ENCODE peak calls at places on chromosomes 16 and 17, in nine cellular contexts. One of them, this sample, is unnamed.

GRCh38 chr17:57424777-57425188 is 168.5 kb downstream of the MSI2 start:
- DNase-seq in fibroblast of lung: peak; percentile 35
- DNase-seq in astrocyte: no peak
- DNase-seq in AG04450: no peak
- DNase-seq in transverse colon: peak; percentile 81
- DNase-seq in A549: no peak
- DNase-seq in SK-N-SH: no peak
- DNase-seq in uterus: no peak
- DNase-seq in ovary: no peak
- DNase-seq in this sample: peak; percentile 78

GRCh38 chr16:67544329-67544841 is 15.8 kb downstream of the RIPOR1 start:
- DNase-seq in fibroblast of lung: no peak
- DNase-seq in SK-N-SH: peak; percentile 37
- DNase-seq in transverse colon: no peak
- DNase-seq in A549: no peak
- DNase-seq in astrocyte: no peak
- DNase-seq in uterus: no peak
- DNase-seq in ovary: peak; percentile 35
- DNase-seq in AG04450: no peak
- DNase-seq in this sample: no peak

GRCh38 chr16:30658731-30659506 is 688 bp downstream of the FBRS start:
- DNase-seq in A549: peak; percentile 99
- DNase-seq in astrocyte: peak; percentile 90
- DNase-seq in transverse colon: no peak
- DNase-seq in AG04450: peak; percentile 96
- DNase-seq in SK-N-SH: peak; percentile 87
- DNase-seq in uterus: peak; percentile 82
- DNase-seq in fibroblast of lung: peak; percentile 96
- DNase-seq in ovary: peak; percentile 88
- DNase-seq in this sample: peak; percentile 91

GRCh38 chr16:56993204-56993603 is 3.8 kb downstream of the NLRC5 start:
- DNase-seq in transverse colon: no peak
- DNase-seq in fibroblast of lung: peak; percentile 55
- DNase-seq in A549: no peak
- DNase-seq in AG04450: no peak
- DNase-seq in ovary: no peak
- DNase-seq in SK-N-SH: no peak
- DNase-seq in uterus: no peak
- DNase-seq in astrocyte: no peak
- DNase-seq in this sample: no peak

GRCh38 chr17:63528183-63528582 is 5.0 kb downstream of the KCNH6 start:
- DNase-seq in transverse colon: no peak
- DNase-seq in uterus: no peak
- DNase-seq in astrocyte: no peak
- DNase-seq in ovary: no peak
- DNase-seq in AG04450: no peak
- DNase-seq in SK-N-SH: no peak
- DNase-seq in A549: no peak
- DNase-seq in fibroblast of lung: no peak
- DNase-seq in this sample: peak; percentile 10

GRCh38 chr16:22007509-22008214 is at the start of gene MOSMO:
- DNase-seq in AG04450: no peak
- DNase-seq in A549: peak; percentile 46
- DNase-seq in ovary: peak; percentile 85
- DNase-seq in SK-N-SH: peak; percentile 94
- DNase-seq in fibroblast of lung: peak; percentile 67
- DNase-seq in transverse colon: peak; percentile 79
- DNase-seq in astrocyte: peak; percentile 56
- DNase-seq in uterus: peak; percentile 75
- DNase-seq in this sample: peak; percentile 65

GRCh38 chr17:27294689-27295630 is 1.0 kb downstream of the WSB1 start:
- DNase-seq in astrocyte: peak; percentile 85
- DNase-seq in uterus: peak; percentile 52
- DNase-seq in ovary: no peak
- DNase-seq in A549: peak; percentile 92
- DNase-seq in AG04450: no peak
- DNase-seq in transverse colon: peak; percentile 76
- DNase-seq in SK-N-SH: peak; percentile 48
- DNase-seq in fibroblast of lung: peak; percentile 87
- DNase-seq in this sample: peak; percentile 93

GRCh38 chr17:8504460-8505207 is 69.0 kb downstream of the NDEL1 start:
- DNase-seq in SK-N-SH: no peak
- DNase-seq in ovary: no peak
- DNase-seq in uterus: no peak
- DNase-seq in AG04450: no peak
- DNase-seq in fibroblast of lung: no peak
- DNase-seq in transverse colon: no peak
- DNase-seq in A549: no peak
- DNase-seq in astrocyte: no peak
- DNase-seq in this sample: no peak

GRCh38 chr16:11233727-11234376 is 22.2 kb downstream of the SOCS1 start:
- DNase-seq in fibroblast of lung: no peak
- DNase-seq in ovary: no peak
- DNase-seq in SK-N-SH: no peak
- DNase-seq in astrocyte: no peak
- DNase-seq in uterus: no peak
- DNase-seq in AG04450: no peak
- DNase-seq in transverse colon: peak; percentile 34
- DNase-seq in A549: no peak
- DNase-seq in this sample: peak; percentile 53

GRCh38 chr16:11232302-11232851 is 23.6 kb downstream of the SOCS1 start:
- DNase-seq in ovary: no peak
- DNase-seq in uterus: no peak
- DNase-seq in transverse colon: no peak
- DNase-seq in SK-N-SH: no peak
- DNase-seq in AG04450: no peak
- DNase-seq in A549: no peak
- DNase-seq in fibroblast of lung: no peak
- DNase-seq in astrocyte: no peak
- DNase-seq in this sample: no peak

GRCh38 chr16:11231367-11231970 is 24.5 kb downstream of the SOCS1 start:
- DNase-seq in AG04450: no peak
- DNase-seq in A549: no peak
- DNase-seq in ovary: no peak
- DNase-seq in SK-N-SH: no peak
- DNase-seq in astrocyte: no peak
- DNase-seq in uterus: no peak
- DNase-seq in transverse colon: no peak
- DNase-seq in fibroblast of lung: no peak
- DNase-seq in this sample: no peak

GRCh38 chr16:11234884-11235702 is 20.9 kb downstream of the SOCS1 start:
- DNase-seq in A549: no peak
- DNase-seq in astrocyte: no peak
- DNase-seq in AG04450: no peak
- DNase-seq in fibroblast of lung: no peak
- DNase-seq in SK-N-SH: no peak
- DNase-seq in ovary: no peak
- DNase-seq in uterus: no peak
- DNase-seq in transverse colon: no peak
- DNase-seq in this sample: peak; percentile 46

DNA sequence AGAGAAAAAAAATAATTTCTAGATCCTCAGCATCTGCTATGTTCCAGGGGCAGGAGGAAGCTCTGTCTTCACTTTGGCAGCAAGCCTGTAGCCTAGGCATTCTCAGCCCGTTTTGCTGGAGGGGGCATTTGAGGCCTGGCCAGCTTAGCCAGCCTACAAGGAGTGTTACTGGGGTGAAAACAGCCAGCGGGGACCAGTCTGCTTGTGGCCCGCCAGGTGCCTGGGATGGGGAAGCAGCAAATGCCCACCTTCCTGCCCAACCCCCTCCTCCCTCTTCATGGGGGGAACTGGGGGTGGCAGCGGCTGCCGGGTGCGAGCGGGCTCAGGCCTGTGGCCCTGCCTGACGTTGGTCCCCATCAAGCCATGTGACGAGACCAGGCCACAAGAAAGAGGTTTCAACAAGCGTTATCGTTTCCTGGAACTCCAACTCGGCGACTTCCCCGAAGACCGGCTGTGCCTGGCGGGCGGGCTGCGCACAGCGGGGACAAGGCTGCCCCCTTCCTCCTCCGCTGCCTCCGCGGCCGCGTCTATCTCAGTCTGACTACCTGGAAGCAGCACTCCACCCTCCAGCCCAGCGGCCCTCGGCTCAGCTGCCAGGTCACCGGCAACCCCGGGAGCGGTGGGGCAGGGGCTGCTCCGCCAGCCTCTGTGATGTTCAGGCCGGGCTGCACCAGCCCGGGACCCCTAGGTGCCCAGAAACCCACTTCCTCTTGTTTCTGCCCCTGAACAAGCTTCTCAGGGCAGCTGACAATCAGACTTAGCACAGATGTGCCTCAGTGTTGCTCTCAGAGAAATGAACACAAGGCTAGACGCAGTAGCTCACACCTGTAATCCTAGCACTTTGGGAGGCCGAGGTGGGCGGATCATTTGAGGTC is 22.9 kb downstream of the SOCS1 start:
- DNase-seq in uterus: no peak
- DNase-seq in AG04450: no peak
- DNase-seq in astrocyte: no peak
- DNase-seq in A549: no peak
- DNase-seq in transverse colon: peak; percentile 73
- DNase-seq in ovary: no peak
- DNase-seq in SK-N-SH: no peak
- DNase-seq in fibroblast of lung: no peak
- DNase-seq in this sample: peak; percentile 73
- H3K4me3 ChIP-seq in uterus: no peak overlapping the region
- H3K4me3 ChIP-seq in AG04450: no peak overlapping the region
- H3K4me3 ChIP-seq in astrocyte: no peak overlapping the region
- H3K4me3 ChIP-seq in A549: no peak overlapping the region
- H3K4me3 ChIP-seq in transverse colon: no peak overlapping the region
- H3K4me3 ChIP-seq in ovary: no peak overlapping the region
- H3K4me3 ChIP-seq in SK-N-SH: no peak overlapping the region
- H3K4me3 ChIP-seq in fibroblast of lung: no peak overlapping the region
- H3K4me3 ChIP-seq in this sample: no peak overlapping the region

GRCh38 chr17:60425626-60426025 is 3.3 kb downstream of the CHCT1 start:
- DNase-seq in astrocyte: no peak
- DNase-seq in A549: no peak
- DNase-seq in ovary: no peak
- DNase-seq in SK-N-SH: peak; percentile 14
- DNase-seq in uterus: no peak
- DNase-seq in AG04450: no peak
- DNase-seq in fibroblast of lung: no peak
- DNase-seq in transverse colon: no peak
- DNase-seq in this sample: no peak

GRCh38 chr17:60423865-60424264 is 1.6 kb downstream of the CHCT1 start:
- DNase-seq in fibroblast of lung: no peak
- DNase-seq in uterus: no peak
- DNase-seq in astrocyte: no peak
- DNase-seq in A549: no peak
- DNase-seq in SK-N-SH: no peak
- DNase-seq in AG04450: no peak
- DNase-seq in transverse colon: no peak
- DNase-seq in ovary: no peak
- DNase-seq in this sample: no peak

GRCh38 chr17:60421273-60422161 is 772 bp upstream of the CHCT1 start:
- DNase-seq in uterus: peak; percentile 65
- DNase-seq in fibroblast of lung: peak; percentile 45
- DNase-seq in astrocyte: peak; percentile 16
- DNase-seq in SK-N-SH: peak; percentile 97
- DNase-seq in A549: peak; percentile 81
- DNase-seq in transverse colon: peak; percentile 77
- DNase-seq in ovary: peak; percentile 74
- DNase-seq in AG04450: no peak
- DNase-seq in this sample: peak; percentile 53

GRCh38 chr17:60426596-60426995 is 4.3 kb downstream of the CHCT1 start:
- DNase-seq in transverse colon: no peak
- DNase-seq in ovary: no peak
- DNase-seq in fibroblast of lung: no peak
- DNase-seq in AG04450: no peak
- DNase-seq in SK-N-SH: no peak
- DNase-seq in A549: no peak
- DNase-seq in astrocyte: no peak
- DNase-seq in uterus: no peak
- DNase-seq in this sample: no peak

GRCh38 chr17:60422162-60422665 is at the start of gene CHCT1:
- DNase-seq in fibroblast of lung: no peak
- DNase-seq in uterus: no peak
- DNase-seq in A549: no peak
- DNase-seq in ovary: no peak
- DNase-seq in astrocyte: no peak
- DNase-seq in SK-N-SH: peak; percentile 37
- DNase-seq in transverse colon: no peak
- DNase-seq in AG04450: no peak
- DNase-seq in this sample: no peak
- H3K27ac ChIP-seq in fibroblast of lung: peak within 1 kb of the TSS; percentile 57
- H3K27ac ChIP-seq in uterus: peak within 1 kb of the TSS; percentile 40
- H3K27ac ChIP-seq in A549: peak within 1 kb of the TSS; percentile 87
- H3K27ac ChIP-seq in ovary: peak within 1 kb of the TSS; percentile 17
- H3K27ac ChIP-seq in astrocyte: no peak within 1 kb of the TSS
- H3K27ac ChIP-seq in SK-N-SH: no peak within 1 kb of the TSS
- H3K27ac ChIP-seq in transverse colon: no peak within 1 kb of the TSS
- H3K27ac ChIP-seq in AG04450: no peak within 1 kb of the TSS
- H3K27ac ChIP-seq in this sample: no peak within 1 kb of the TSS

DNA sequence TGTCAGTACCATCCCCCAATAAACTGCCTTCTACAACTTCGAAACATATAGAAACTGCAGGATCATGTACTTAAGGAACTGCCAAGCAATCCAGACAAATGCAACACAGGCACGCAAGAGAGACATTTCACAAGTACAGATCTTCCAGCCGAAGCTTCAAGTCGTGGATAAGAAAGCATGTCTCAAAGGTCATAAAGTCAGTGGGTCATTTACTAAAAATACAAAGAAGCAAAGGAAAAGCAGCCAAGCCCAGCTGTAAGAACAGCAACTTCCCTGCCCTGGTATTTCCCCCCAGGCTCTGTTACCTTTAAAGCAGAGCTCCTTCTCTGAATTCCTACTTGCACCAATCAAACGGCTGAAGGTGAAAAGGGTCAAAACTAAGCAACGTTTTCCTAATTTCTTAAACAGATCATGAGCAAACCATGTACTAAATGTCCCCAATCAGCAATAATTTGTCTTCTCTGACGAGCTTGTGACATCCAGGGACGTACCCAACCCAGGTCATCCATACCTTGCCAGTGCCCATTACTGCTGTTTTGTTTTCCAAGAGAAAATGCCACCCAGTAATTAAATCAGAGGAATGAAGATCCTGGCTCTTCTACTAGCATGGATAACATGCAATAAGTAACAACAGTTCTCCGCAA is 1.7 kb downstream of the AKTIP start:
- DNase-seq in AG04450: no peak
- DNase-seq in SK-N-SH: no peak
- DNase-seq in uterus: no peak
- DNase-seq in transverse colon: no peak
- DNase-seq in astrocyte: no peak
- DNase-seq in A549: no peak
- DNase-seq in ovary: no peak
- DNase-seq in fibroblast of lung: no peak
- DNase-seq in this sample: peak; percentile 56
- H3K4me3 ChIP-seq in AG04450: no peak overlapping the region
- H3K4me3 ChIP-seq in SK-N-SH: peak overlapping the region; percentile 88
- H3K4me3 ChIP-seq in uterus: no peak overlapping the region
- H3K4me3 ChIP-seq in transverse colon: no peak overlapping the region
- H3K4me3 ChIP-seq in astrocyte: no peak overlapping the region
- H3K4me3 ChIP-seq in A549: peak overlapping the region; percentile 86
- H3K4me3 ChIP-seq in ovary: peak overlapping the region; percentile 78
- H3K4me3 ChIP-seq in fibroblast of lung: no peak overlapping the region
- H3K4me3 ChIP-seq in this sample: no peak overlapping the region

GRCh38 chr17:81058263-81058871 is 23.4 kb downstream of the BAIAP2 start:
- DNase-seq in AG04450: no peak
- DNase-seq in SK-N-SH: no peak
- DNase-seq in transverse colon: no peak
- DNase-seq in A549: no peak
- DNase-seq in ovary: no peak
- DNase-seq in fibroblast of lung: no peak
- DNase-seq in astrocyte: no peak
- DNase-seq in uterus: no peak
- DNase-seq in this sample: no peak

GRCh38 chr17:81060416-81060815 is 25.5 kb downstream of the BAIAP2 start:
- DNase-seq in AG04450: no peak
- DNase-seq in ovary: no peak
- DNase-seq in fibroblast of lung: no peak
- DNase-seq in SK-N-SH: no peak
- DNase-seq in transverse colon: no peak
- DNase-seq in uterus: no peak
- DNase-seq in A549: no peak
- DNase-seq in astrocyte: no peak
- DNase-seq in this sample: no peak

GRCh38 chr17:81057079-81057730 is 22.3 kb downstream of the BAIAP2 start:
- DNase-seq in fibroblast of lung: no peak
- DNase-seq in SK-N-SH: peak; percentile 84
- DNase-seq in AG04450: no peak
- DNase-seq in ovary: peak; percentile 67
- DNase-seq in A549: peak; percentile 31
- DNase-seq in transverse colon: peak; percentile 85
- DNase-seq in astrocyte: no peak
- DNase-seq in uterus: peak; percentile 55
- DNase-seq in this sample: peak; percentile 89

GRCh38 chr17:81057777-81058176 is 22.8 kb downstream of the BAIAP2 start:
- DNase-seq in uterus: no peak
- DNase-seq in transverse colon: no peak
- DNase-seq in astrocyte: no peak
- DNase-seq in SK-N-SH: peak; percentile 65
- DNase-seq in A549: no peak
- DNase-seq in AG04450: no peak
- DNase-seq in fibroblast of lung: no peak
- DNase-seq in ovary: no peak
- DNase-seq in this sample: no peak

DNA sequence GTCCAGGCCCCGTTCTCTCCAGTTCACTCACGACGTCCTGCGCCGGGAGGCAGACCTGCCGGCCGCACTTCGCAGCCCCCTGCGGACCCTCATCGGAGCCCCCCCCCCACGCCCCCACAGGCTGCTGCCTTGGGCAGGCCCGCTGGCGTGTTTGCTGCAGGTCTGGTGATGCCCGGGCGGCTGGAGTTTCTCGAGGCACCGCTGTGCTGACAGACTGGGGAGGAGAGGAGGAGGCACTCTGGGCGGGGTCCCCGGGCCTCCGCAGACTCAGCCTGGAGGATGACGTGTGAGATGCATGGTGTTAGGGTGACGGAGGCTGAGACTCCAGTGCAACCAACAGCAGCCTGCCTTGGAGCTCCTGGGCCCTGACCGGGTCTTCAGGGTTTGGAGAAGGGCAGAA is 24.1 kb downstream of the BAIAP2 start:
- DNase-seq in AG04450: no peak
- DNase-seq in SK-N-SH: no peak
- DNase-seq in transverse colon: no peak
- DNase-seq in uterus: no peak
- DNase-seq in ovary: no peak
- DNase-seq in A549: no peak
- DNase-seq in fibroblast of lung: no peak
- DNase-seq in astrocyte: no peak
- DNase-seq in this sample: no peak
- H3K27ac ChIP-seq in AG04450: no peak overlapping the region
- H3K27ac ChIP-seq in SK-N-SH: no peak overlapping the region
- H3K27ac ChIP-seq in transverse colon: no peak overlapping the region
- H3K27ac ChIP-seq in uterus: no peak overlapping the region
- H3K27ac ChIP-seq in ovary: no peak overlapping the region
- H3K27ac ChIP-seq in A549: no peak overlapping the region
- H3K27ac ChIP-seq in fibroblast of lung: no peak overlapping the region
- H3K27ac ChIP-seq in astrocyte: no peak overlapping the region
- H3K27ac ChIP-seq in this sample: no peak overlapping the region